ENCODE peak calls at places on chromosome 13, in ten cellular contexts. O is fibroblast of the aortic adventitia, M is B cell, K is astrocyte of the cerebellum, G is H9, E is fibroblast of pulmonary artery, D is RWPE1, P is endothelial cell, Z is ovary, S is right lobe of liver. N is an unnamed sample.

GRCh38 chr13:54799621-54800226 is 1771.1 kb downstream of the OLFM4 start:
- DNase-seq in G (no peak), E (no peak), M (no peak), Z (no peak), S (no peak), P (no peak), O (no peak), D (no peak), K (no peak), N (no peak)

GRCh38 chr13:74444161-74444571 is 310.0 kb upstream of the KLF12 start:
- DNase-seq in E (no peak), S (no peak), P (no peak), O (peak; percentile 46), Z (no peak), G (no peak), D (peak; percentile 52), M (no peak), K (peak; percentile 34), N (no peak)

GRCh38 chr13:63948045-63948444 is 2532.4 kb upstream of the PCDH20 start:
- DNase-seq in K (no peak), E (no peak), O (no peak), S (no peak), Z (no peak), G (no peak), D (no peak), M (no peak), P (no peak), N (no peak)

GRCh38 chr13:51523082-51523518 is 61.2 kb upstream of the WDFY2 start:
- DNase-seq in G (no peak), M (no peak), S (peak; percentile 78), D (no peak), Z (no peak), E (peak; percentile 79), P (no peak), K (no peak), O (peak; percentile 60), N (no peak)

GRCh38 chr13:108263961-108264360 is 5.6 kb upstream of the TNFSF13B start:
- DNase-seq in M (no peak), S (no peak), K (no peak), P (no peak), O (no peak), E (no peak), G (no peak), Z (no peak), D (no peak), N (no peak)

GRCh38 chr13:42337808-42338600 is 66.1 kb downstream of the AKAP11 start:
- DNase-seq in M (no peak), G (no peak), E (no peak), D (no peak), K (no peak), Z (no peak), O (no peak), P (no peak), S (no peak), N (no peak)

GRCh38 chr13:68927387-68928026 is 1180.1 kb upstream of the ATXN8OS start:
- DNase-seq in K (peak; percentile 32), D (peak; percentile 1), E (no peak), P (peak; percentile 44), S (no peak), O (no peak), G (peak; percentile 78), Z (peak; percentile 5), M (no peak), N (peak; percentile 52)

GRCh38 chr13:23679214-23679613 is 109.0 kb downstream of the TNFRSF19 start:
- DNase-seq in P (no peak), D (peak; percentile 30), Z (no peak), S (no peak), M (no peak), O (no peak), E (peak; percentile 77), K (no peak), G (no peak), N (no peak)

GRCh38 chr13:94646904-94647303 is 45.2 kb downstream of the GPR180 start:
- DNase-seq in G (no peak), K (no peak), E (no peak), M (no peak), D (no peak), Z (no peak), S (no peak), P (no peak), O (no peak), N (no peak)

GRCh38 chr13:45823583-45823982 is 28.0 kb downstream of the SIAH3 start:
- DNase-seq in S (no peak), K (no peak), D (no peak), M (no peak), O (no peak), P (no peak), E (no peak), Z (no peak), G (no peak), N (peak; percentile 28)

GRCh38 chr13:62875118-62875640 is 1459.5 kb upstream of the PCDH20 start:
- DNase-seq in S (no peak), E (peak; percentile 0), D (no peak), Z (no peak), M (no peak), O (no peak), P (no peak), K (peak; percentile 46), G (no peak), N (no peak)

GRCh38 chr13:77811981-77812380 is 106.7 kb downstream of the EDNRB start:
- DNase-seq in E (no peak), P (no peak), D (no peak), Z (no peak), S (no peak), K (no peak), M (no peak), O (no peak), G (no peak), N (no peak)

GRCh38 chr13:104757712-104758111 is 1691.5 kb upstream of the SLC10A2 start:
- DNase-seq in S (no peak), K (peak; percentile 27), D (no peak), Z (no peak), M (no peak), G (no peak), E (peak; percentile 9), O (no peak), P (no peak), N (no peak)

GRCh38 chr13:20160346-20161274 is at the start of gene GJA3:
- DNase-seq in Z (no peak), O (no peak), P (peak; percentile 21), G (peak; percentile 77), M (peak; percentile 81), K (no peak), D (peak; percentile 49), E (peak; percentile 19), S (no peak), N (peak; percentile 50)

GRCh38 chr13:104017317-104017716 is 951.1 kb upstream of the SLC10A2 start:
- DNase-seq in Z (no peak), M (no peak), K (no peak), S (no peak), G (no peak), D (no peak), P (no peak), O (no peak), E (no peak), N (no peak)

GRCh38 chr13:95833713-95834112 is 156.8 kb downstream of the DNAJC3 start:
- DNase-seq in O (peak; percentile 25), P (no peak), S (no peak), Z (no peak), K (no peak), D (peak; percentile 15), M (no peak), G (no peak), E (peak; percentile 42), N (no peak)

GRCh38 chr13:95833126-95833525 is 156.2 kb downstream of the DNAJC3 start:
- DNase-seq in P (no peak), G (no peak), D (no peak), M (no peak), K (no peak), E (no peak), O (peak; percentile 2), Z (no peak), S (no peak), N (no peak)

DNA sequence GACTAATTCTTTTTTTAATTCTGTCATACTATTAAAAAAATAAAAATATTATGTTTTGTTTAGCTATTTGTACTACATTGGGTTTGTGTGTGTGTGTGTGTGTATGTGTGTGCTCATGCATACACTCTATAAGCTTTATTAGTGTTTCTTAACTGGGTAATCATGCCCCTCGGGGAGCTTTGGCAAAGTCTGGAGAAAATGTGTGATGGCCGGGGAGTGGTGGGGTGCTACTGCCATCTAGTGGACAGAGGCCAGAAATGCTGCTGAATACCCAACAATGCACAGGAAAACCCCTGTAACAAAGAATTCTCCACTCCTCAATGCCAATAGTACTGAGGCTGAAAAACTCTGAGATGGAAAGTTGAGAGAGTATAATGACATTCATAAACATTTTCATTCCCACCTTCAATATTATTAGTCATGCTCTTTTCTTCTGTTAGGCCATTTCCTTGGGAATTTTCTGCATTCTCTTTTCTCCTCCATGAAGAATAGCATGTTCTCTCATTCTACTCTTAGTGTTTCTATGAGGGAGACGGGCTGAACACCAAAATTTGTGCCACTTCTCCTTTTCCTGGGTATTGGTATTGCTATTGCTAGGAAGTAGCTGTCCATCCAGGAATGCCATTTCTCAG is 157.3 kb downstream of the DNAJC3 start:
- DNase-seq in P (peak; percentile 75), E (peak; percentile 77), D (peak; percentile 70), G (peak; percentile 58), K (peak; percentile 59), S (peak; percentile 63), Z (peak; percentile 73), M (peak; percentile 58), O (peak; percentile 74), N (peak; percentile 77)
- TF ChIP-seq CTCF in P (peak; percentile 93), E (peak; percentile 87), D (peak; percentile 92), G (peak; percentile 93), K (peak; percentile 91), S (peak; percentile 89), Z (peak; percentile 68), M (peak; percentile 98), O (peak; percentile 93), N (peak; percentile 93)

GRCh38 chr13:36096411-36097184 is 34.6 kb downstream of the DCLK1 start:
- DNase-seq in G (no peak), O (peak; percentile 60), S (no peak), D (no peak), P (no peak), M (no peak), E (peak; percentile 68), K (no peak), Z (no peak), N (no peak)
- TF ChIP-seq CTCF in G (no peak), O (no peak), S (no peak), D (no peak), P (no peak), M (no peak), E (no peak), K (no peak), Z (no peak), N (no peak)

GRCh38 chr13:27339299-27339698 is 68.7 kb downstream of the RASL11A start:
- DNase-seq in E (peak; percentile 58), S (no peak), Z (no peak), O (peak; percentile 48), K (no peak), D (peak; percentile 41), G (peak; percentile 86), M (peak; percentile 47), P (peak; percentile 57), N (peak; percentile 91)
- TF ChIP-seq CTCF in E (peak; percentile 77), S (peak; percentile 37), Z (no peak), O (peak; percentile 69), K (peak; percentile 64), D (peak; percentile 33), G (peak; percentile 64), M (peak; percentile 68), P (peak; percentile 37), N (peak; percentile 98)

DNA sequence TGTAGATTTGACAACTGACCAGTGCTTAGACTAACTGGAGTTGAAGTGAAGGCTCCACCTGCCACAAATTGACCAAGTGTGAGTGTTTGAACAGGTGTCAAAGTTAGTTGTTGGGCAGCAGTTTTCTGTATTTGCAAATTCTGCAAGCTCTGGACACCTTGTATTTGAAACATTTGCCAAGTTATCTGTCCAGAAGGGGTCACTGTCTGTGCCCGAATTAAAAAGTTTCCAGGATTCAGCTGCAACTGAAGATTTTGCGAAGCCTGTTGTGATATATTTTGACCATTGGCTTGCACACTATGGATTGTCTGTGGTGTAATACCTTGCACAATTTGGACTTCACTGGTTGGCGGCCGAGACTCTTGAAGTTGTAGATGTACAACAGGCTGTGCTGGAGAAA is 1690.7 kb downstream of the SLITRK5 start:
- DNase-seq in Z (no peak), G (no peak), O (peak; percentile 4), D (no peak), P (no peak), K (no peak), S (no peak), E (peak; percentile 54), M (no peak), N (no peak)
- TF ChIP-seq CTCF in Z (no peak), G (peak; percentile 27), O (no peak), D (no peak), P (no peak), K (peak; percentile 31), S (peak; percentile 51), E (peak; percentile 45), M (no peak), N (peak; percentile 42)

N was measured in WERI-Rb-1.